ENCODE peak calls at places on chromosome 20, in six cellular contexts. K is IMR-90, X is mesendoderm, W is H9, Y is neuronal stem cell, C is H1. J is an unnamed sample.

GRCh38 chr20:25033250-25033940 is 24.5 kb downstream of the ACSS1 start:
- DNase-seq in Y (no peak), W (no peak), C (no peak), K (no peak), X (no peak), J (no peak)

GRCh38 chr20:3354247-3354646 is 53.2 kb downstream of the DNAAF9 start:
- DNase-seq in W (no peak), Y (no peak), K (no peak), C (no peak), X (no peak), J (no peak)

GRCh38 chr20:4898282-4898681 is 103.0 kb downstream of the SLC23A2 start:
- DNase-seq in X (peak; percentile 28), C (no peak), W (no peak), Y (no peak), K (peak; percentile 89), J (peak; percentile 77)

GRCh38 chr20:62873280-62873679 is 11.7 kb upstream of the TCFL5 start:
- DNase-seq in X (no peak), C (no peak), Y (no peak), K (no peak), W (no peak), J (no peak)

GRCh38 chr20:59163641-59164530 is at the start of gene ZNF831:
- DNase-seq in X (no peak), Y (no peak), C (no peak), K (no peak), W (no peak), J (no peak)

GRCh38 chr20:4076671-4077070 is 61.3 kb upstream of the RNF24 start:
- DNase-seq in C (no peak), Y (no peak), X (no peak), K (peak; percentile 95), W (no peak), J (peak; percentile 90)

GRCh38 chr20:24208652-24209051 is 220.1 kb upstream of the GGTLC1 start:
- DNase-seq in W (peak; percentile 65), Y (no peak), C (no peak), K (no peak), X (peak; percentile 79), J (no peak)

GRCh38 chr20:46255440-46256104 is 52.7 kb downstream of the CDH22 start:
- DNase-seq in X (no peak), C (no peak), K (no peak), Y (no peak), W (no peak), J (no peak)

GRCh38 chr20:47784599-47785320 is 521 bp downstream of the SULF2 start:
- DNase-seq in X (peak; percentile 74), K (peak; percentile 4), W (peak; percentile 38), Y (no peak), C (no peak), J (peak; percentile 64)

GRCh38 chr20:4835244-4836177 is 113.8 kb downstream of the PRND start:
- DNase-seq in C (no peak), K (no peak), W (no peak), X (peak; percentile 73), Y (no peak), J (no peak)

GRCh38 chr20:36644032-36644712 is 1.8 kb downstream of the SLA2 start:
- DNase-seq in K (no peak), X (no peak), W (no peak), C (no peak), Y (no peak), J (no peak)

GRCh38 chr20:45012682-45013302 is 46.5 kb downstream of the STK4 start:
- DNase-seq in K (peak; percentile 57), X (peak; percentile 82), Y (no peak), W (peak; percentile 59), C (no peak), J (peak; percentile 25)

GRCh38 chr20:35005463-35005961 is 49.8 kb downstream of the MYH7B start:
- DNase-seq in C (no peak), Y (no peak), X (no peak), K (no peak), W (no peak), J (no peak)

GRCh38 chr20:13644010-13644409 is 5.3 kb upstream of the TASP1 start:
- DNase-seq in Y (no peak), K (no peak), C (no peak), W (no peak), X (no peak), J (peak; percentile 6)

GRCh38 chr20:13638162-13638495 is 603 bp downstream of the TASP1 start:
- DNase-seq in X (peak; percentile 58), C (no peak), W (no peak), K (peak; percentile 16), Y (no peak), J (no peak)

GRCh38 chr20:13638496-13639477 is at the start of gene TASP1:
- DNase-seq in X (peak; percentile 99), Y (peak; percentile 84), C (peak; percentile 97), K (peak; percentile 94), W (peak; percentile 99), J (peak; percentile 96)
- H3K4ac ChIP-seq in X (no peak within 1 kb of the TSS), Y (no peak within 1 kb of the TSS), C (no peak within 1 kb of the TSS), K (peak within 1 kb of the TSS; percentile 81), W (no peak within 1 kb of the TSS), J (peak within 1 kb of the TSS; percentile 75)

DNA sequence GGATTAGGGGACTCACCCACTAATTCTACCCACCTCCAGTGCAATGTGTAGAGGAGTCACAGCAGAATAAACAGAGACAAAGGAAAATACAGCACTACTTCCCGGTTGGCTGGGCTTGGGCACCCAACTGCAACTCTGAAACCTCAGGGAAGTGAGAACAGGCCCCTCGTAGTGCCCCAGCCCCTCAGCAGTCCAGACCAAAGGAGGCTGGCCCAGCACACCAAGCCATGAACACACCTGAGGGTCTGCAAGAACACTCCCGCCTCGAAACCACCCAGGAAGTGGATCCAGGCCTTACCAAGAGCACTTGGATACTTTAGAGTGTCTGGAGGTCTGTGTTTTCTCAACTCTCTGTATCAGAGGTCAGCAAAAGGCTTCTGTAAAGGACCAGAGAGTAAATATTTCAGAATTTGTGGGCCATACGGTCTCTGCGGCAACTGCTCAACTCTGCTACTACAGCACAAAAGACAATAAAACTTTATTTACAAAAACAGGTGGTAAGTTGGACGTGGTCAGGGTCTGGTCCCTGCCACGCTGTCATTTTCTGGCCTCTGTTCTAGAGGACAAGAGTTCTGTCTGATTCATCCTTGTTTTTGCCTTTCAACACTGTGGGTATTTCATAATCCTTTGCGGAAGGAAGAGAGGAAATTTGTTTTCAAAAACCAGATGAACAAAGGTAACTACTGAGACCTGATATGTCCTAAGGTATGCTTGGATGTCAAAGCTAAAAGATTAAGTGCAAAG is 154.6 kb downstream of the PTPRT start:
- DNase-seq in C (no peak), W (no peak), K (no peak), X (no peak), Y (no peak), J (no peak)
- H3K4me2 ChIP-seq in C (no peak overlapping the region), W (no peak overlapping the region), K (no peak overlapping the region), X (no peak overlapping the region), Y (no peak overlapping the region), J (no peak overlapping the region)

GRCh38 chr20:49593441-49594142 is 25.7 kb upstream of the PTGIS start:
- DNase-seq in K (no peak), Y (no peak), W (no peak), C (no peak), X (no peak), J (no peak)
- H2BK15ac ChIP-seq in K (peak overlapping the region; percentile 29), Y (no peak overlapping the region), W (no peak overlapping the region), C (peak overlapping the region; percentile 8), X (no peak overlapping the region), J (no peak overlapping the region)

GRCh38 chr20:8019178-8019997 is at the start of gene TMX4:
- DNase-seq in W (peak; percentile 96), X (peak; percentile 98), K (peak; percentile 94), C (peak; percentile 77), Y (peak; percentile 92), J (peak; percentile 97)
- H3K4ac ChIP-seq in W (no peak within 1 kb of the TSS), X (no peak within 1 kb of the TSS), K (peak within 1 kb of the TSS; percentile 66), C (no peak within 1 kb of the TSS), Y (no peak within 1 kb of the TSS), J (peak within 1 kb of the TSS; percentile 97)

DNA sequence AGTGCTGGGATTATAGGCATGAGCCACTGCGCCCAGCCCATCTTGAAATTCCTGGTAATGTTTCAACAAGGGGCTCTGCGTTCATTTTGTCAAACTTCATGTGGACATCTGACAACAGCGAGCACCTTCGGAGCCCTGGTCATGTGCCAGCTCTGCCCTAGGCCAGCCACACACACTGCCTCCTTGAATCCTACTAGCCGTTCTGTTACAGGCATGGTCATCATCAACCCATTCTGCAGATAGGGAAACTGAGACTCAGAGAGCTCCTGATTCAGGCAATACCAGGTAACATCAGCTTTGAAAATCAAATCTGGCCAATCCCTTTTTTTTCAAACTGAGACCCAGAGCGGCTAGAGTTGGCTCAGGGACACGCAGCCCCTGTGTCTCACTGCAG is 41.3 kb downstream of the RBM38 start:
- DNase-seq in K (no peak), X (no peak), C (no peak), W (no peak), Y (no peak), J (no peak)
- H3K4me2 ChIP-seq in K (no peak overlapping the region), X (no peak overlapping the region), C (no peak overlapping the region), W (no peak overlapping the region), Y (no peak overlapping the region), J (no peak overlapping the region)